ENCODE peak calls at places on chromosome 6, in six cellular contexts. A is CD4-positive, alpha-beta memory T cell; U is colonic mucosa; J is tibial artery; P is heart right ventricle; H is hepatocyte. N is an unnamed sample. For H3K4me1, the result is how much of the 10 kb centered on the place peaks cover.

GRCh38 chr6:105799051-105799450 is 287.1 kb upstream of the PRDM1 start:
- DNase-seq in A (no peak), J (peak), U (no peak), P (peak), H (no peak), N (no peak)

GRCh38 chr6:154830771-154831170 is 97.6 kb downstream of the SCAF8 start:
- DNase-seq in P (no peak), H (no peak), A (no peak), U (no peak), J (no peak), N (no peak)

GRCh38 chr6:48986105-48986504 is 476.9 kb downstream of the MMUT start:
- DNase-seq in H (no peak), U (no peak), P (no peak), J (no peak), A (no peak), N (no peak)

GRCh38 chr6:152981989-152982767 is 663 bp downstream of the FBXO5 start:
- DNase-seq in J (no peak), P (peak), H (peak), A (no peak), U (peak), N (no peak)

GRCh38 chr6:149045404-149045803 is 272.1 kb upstream of the TAB2 start:
- DNase-seq in U (no peak), H (no peak), P (no peak), J (no peak), A (no peak), N (no peak)

GRCh38 chr6:153012856-153013255 is 10.3 kb upstream of the MTRF1L start:
- DNase-seq in P (no peak), U (no peak), H (no peak), J (no peak), A (no peak), N (no peak)

GRCh38 chr6:137241481-137242011 is 22.4 kb upstream of the IFNGR1 start:
- DNase-seq in U (no peak), P (no peak), A (no peak), H (peak), J (no peak), N (no peak)

GRCh38 chr6:6730831-6731230 is 142.3 kb downstream of the LY86 start:
- DNase-seq in U (no peak), J (peak), A (no peak), P (peak), H (no peak), N (no peak)

GRCh38 chr6:163252132-163252729 is 162.3 kb upstream of the QKI start:
- DNase-seq in A (no peak), J (no peak), H (no peak), P (no peak), U (no peak), N (no peak)

GRCh38 chr6:56745081-56745480 is 102.4 kb upstream of the DST start:
- DNase-seq in H (no peak), J (no peak), U (no peak), A (no peak), P (no peak), N (no peak)
- H3K27ac ChIP-seq in H (peak), J (no peak), U (no peak), A (no peak), P (peak), N (no peak)

GRCh38 chr6:157455028-157455714 is 74.2 kb downstream of the ZDHHC14 start:
- DNase-seq in A (no peak), P (no peak), H (no peak), J (no peak), U (no peak), N (no peak)
- H3K4me1 ChIP-seq in A (under half), P (under half), H (under half), J (under half), U (under half), N (under half)

DNA sequence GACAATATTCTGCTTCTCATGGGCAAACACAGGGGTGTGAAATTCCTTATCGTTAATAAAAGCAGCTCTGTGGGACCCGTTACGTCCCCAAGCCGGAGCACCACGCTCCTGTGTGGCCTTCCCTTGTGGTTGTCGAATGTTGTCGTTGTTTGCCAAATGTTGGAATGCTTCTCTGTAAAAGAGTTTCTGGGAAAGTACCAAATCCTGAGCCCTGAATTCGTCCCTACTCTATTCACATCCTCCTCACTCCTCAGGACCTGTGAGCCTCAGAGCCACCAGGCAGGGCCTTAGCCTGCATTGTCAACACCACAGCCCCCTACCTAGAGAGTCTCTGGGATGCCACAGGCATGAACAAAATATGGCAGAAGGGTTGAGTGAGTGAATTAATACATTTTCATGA is 64.0 kb downstream of the THBS2 start:
- DNase-seq in J (no peak), H (no peak), A (no peak), U (no peak), P (no peak), N (no peak)
- H3K27ac ChIP-seq in J (peak), H (no peak), A (no peak), U (no peak), P (peak), N (peak)

GRCh38 chr6:109075934-109076333 is 18.7 kb downstream of the SESN1 start:
- DNase-seq in A (no peak), H (no peak), U (no peak), P (no peak), J (no peak), N (no peak)
- H3K4me1 ChIP-seq in A (under half), H (under half), U (under half), P (half or more), J (under half), N (under half)

N was measured in ascending aorta.